ENCODE peak calls at places on chromosomes 1 and 21, in eight cellular contexts. B, Z, N, H, E, F, L and U are unnamed samples. For H3K36me3, the result is how much of the 10 kb centered on the place peaks cover.

GRCh38 chr1:93770640-93771039 is 89.0 kb upstream of the BCAR3 start:
- DNase-seq in B (no peak), Z (no peak), N (peak), H (no peak), E (no peak), F (no peak), L (no peak), U (no peak)

GRCh38 chr1:161044908-161045748 is 649 bp downstream of the USF1 start:
- DNase-seq in B (peak), Z (peak), N (peak), H (no peak), E (peak), F (peak), L (peak), U (peak)

GRCh38 chr1:61246001-61246400 is 163.6 kb downstream of the NFIA start:
- DNase-seq in B (no peak), Z (no peak), N (no peak), H (no peak), E (no peak), F (no peak), L (no peak), U (no peak)

GRCh38 chr1:201283836-201284553 is 689 bp downstream of the PKP1 start:
- DNase-seq in B (no peak), Z (no peak), N (no peak), H (no peak), E (no peak), F (no peak), L (no peak), U (no peak)

GRCh38 chr1:74775735-74776134 is 42.8 kb downstream of the TYW3 start:
- DNase-seq in B (no peak), Z (no peak), N (no peak), H (no peak), E (no peak), F (no peak), L (no peak), U (no peak)

GRCh38 chr1:10815863-10816195 is 19.4 kb upstream of the CASZ1 start:
- DNase-seq in B (no peak), Z (no peak), N (no peak), H (no peak), E (no peak), F (peak), L (peak), U (no peak)

GRCh38 chr1:4464478-4464877 is 189.9 kb upstream of the AJAP1 start:
- DNase-seq in B (no peak), Z (no peak), N (no peak), H (no peak), E (no peak), F (no peak), L (no peak), U (no peak)

GRCh38 chr1:7334475-7335035 is 436.5 kb upstream of the VAMP3 start:
- DNase-seq in B (no peak), Z (no peak), N (no peak), H (no peak), E (no peak), F (no peak), L (no peak), U (peak)

GRCh38 chr1:30787266-30787665 is 29.7 kb upstream of the LAPTM5 start:
- DNase-seq in B (no peak), Z (no peak), N (no peak), H (no peak), E (no peak), F (no peak), L (no peak), U (no peak)

GRCh38 chr1:147719029-147719703 is 41.2 kb downstream of the GJA5 start:
- DNase-seq in B (no peak), Z (no peak), N (no peak), H (no peak), E (no peak), F (no peak), L (peak), U (no peak)

GRCh38 chr1:100921110-100921706 is 25.3 kb downstream of the SLC30A7 start:
- DNase-seq in B (peak), Z (peak), N (peak), H (peak), E (no peak), F (no peak), L (no peak), U (peak)

GRCh38 chr1:221704291-221704690 is 37.6 kb downstream of the DUSP10 start:
- DNase-seq in B (no peak), Z (no peak), N (no peak), H (no peak), E (no peak), F (no peak), L (no peak), U (peak)

GRCh38 chr1:150259758-150260669 is 2.4 kb downstream of the CA14 start:
- DNase-seq in B (peak), Z (no peak), N (peak), H (no peak), E (peak), F (peak), L (peak), U (peak)

GRCh38 chr1:11248169-11248568 is 14.2 kb downstream of the MTOR start:
- DNase-seq in B (no peak), Z (no peak), N (peak), H (no peak), E (peak), F (no peak), L (no peak), U (no peak)

GRCh38 chr1:203813581-203814341 is 18.3 kb downstream of the ZBED6 start:
- DNase-seq in B (no peak), Z (no peak), N (no peak), H (no peak), E (no peak), F (no peak), L (no peak), U (no peak)

GRCh38 chr1:62841587-62842169 is 57.7 kb downstream of the ATG4C start:
- DNase-seq in B (peak), Z (peak), N (peak), H (peak), E (peak), F (no peak), L (no peak), U (peak)

GRCh38 chr1:201707027-201707426 is 121.9 kb upstream of the IPO9 start:
- DNase-seq in B (no peak), Z (no peak), N (no peak), H (no peak), E (no peak), F (no peak), L (no peak), U (no peak)

GRCh38 chr1:41658444-41659158 is 174.1 kb upstream of the EDN2 start:
- DNase-seq in B (no peak), Z (no peak), N (peak), H (no peak), E (peak), F (peak), L (no peak), U (no peak)

GRCh38 chr1:246417152-246417812 is 89.8 kb downstream of the SMYD3 start:
- DNase-seq in B (peak), Z (no peak), N (no peak), H (no peak), E (no peak), F (no peak), L (no peak), U (peak)

GRCh38 chr21:35470522-35470921 is 421.4 kb upstream of the RUNX1 start:
- DNase-seq in B (no peak), Z (no peak), N (no peak), H (no peak), E (no peak), F (no peak), L (no peak), U (no peak)

GRCh38 chr1:94609619-94610018 is 68.1 kb upstream of the F3 start:
- DNase-seq in B (no peak), Z (no peak), N (no peak), H (no peak), E (no peak), F (no peak), L (no peak), U (peak)

GRCh38 chr21:44441581-44442265 is 13.6 kb upstream of the LRRC3 start:
- DNase-seq in B (no peak), Z (no peak), N (no peak), H (no peak), E (no peak), F (peak), L (no peak), U (no peak)

GRCh38 chr1:115654663-115655306 is 13.0 kb downstream of the VANGL1 start:
- DNase-seq in B (peak), Z (no peak), N (no peak), H (no peak), E (no peak), F (no peak), L (no peak), U (no peak)

GRCh38 chr1:110726755-110727154 is 52.0 kb upstream of the KCNA3 start:
- DNase-seq in B (no peak), Z (peak), N (no peak), H (no peak), E (no peak), F (no peak), L (no peak), U (no peak)

GRCh38 chr1:99538618-99538956 is 107.3 kb upstream of the PALMD start:
- DNase-seq in B (no peak), Z (no peak), N (no peak), H (no peak), E (no peak), F (no peak), L (no peak), U (no peak)

GRCh38 chr1:20423169-20423795 is 62.7 kb downstream of the CAMK2N1 start:
- DNase-seq in B (no peak), Z (no peak), N (no peak), H (no peak), E (no peak), F (no peak), L (no peak), U (no peak)

GRCh38 chr1:170687625-170688024 is 23.7 kb downstream of the PRRX1 start:
- DNase-seq in B (no peak), Z (no peak), N (no peak), H (no peak), E (no peak), F (no peak), L (no peak), U (no peak)

GRCh38 chr1:51019811-51020210 is 49.8 kb downstream of the CDKN2C start:
- DNase-seq in B (no peak), Z (no peak), N (no peak), H (no peak), E (no peak), F (no peak), L (no peak), U (no peak)

GRCh38 chr1:42333662-42334239 is 1.3 kb downstream of the FOXJ3 start:
- DNase-seq in B (peak), Z (no peak), N (no peak), H (no peak), E (no peak), F (no peak), L (no peak), U (peak)

GRCh38 chr1:181010789-181011188 is 11.9 kb downstream of the STX6 start:
- DNase-seq in B (no peak), Z (no peak), N (no peak), H (no peak), E (no peak), F (no peak), L (no peak), U (no peak)

GRCh38 chr1:156961709-156962108 is 41.3 kb downstream of the LRRC71 start:
- DNase-seq in B (no peak), Z (no peak), N (peak), H (peak), E (peak), F (no peak), L (no peak), U (no peak)

GRCh38 chr1:84375965-84376910 is 22.0 kb upstream of the DNASE2B start:
- DNase-seq in B (no peak), Z (no peak), N (no peak), H (no peak), E (no peak), F (no peak), L (no peak), U (no peak)

GRCh38 chr1:41648844-41649243 is 164.4 kb upstream of the EDN2 start:
- DNase-seq in B (no peak), Z (no peak), N (no peak), H (no peak), E (no peak), F (no peak), L (no peak), U (no peak)

GRCh38 chr1:25564777-25565176 is 21.4 kb downstream of the LDLRAP1 start:
- DNase-seq in B (no peak), Z (no peak), N (no peak), H (no peak), E (no peak), F (no peak), L (no peak), U (no peak)

GRCh38 chr1:25565188-25565591 is 21.8 kb downstream of the LDLRAP1 start:
- DNase-seq in B (no peak), Z (no peak), N (no peak), H (no peak), E (no peak), F (no peak), L (no peak), U (no peak)

GRCh38 chr1:25566186-25566729 is 22.9 kb downstream of the LDLRAP1 start:
- DNase-seq in B (no peak), Z (no peak), N (no peak), H (no peak), E (no peak), F (no peak), L (no peak), U (peak)

GRCh38 chr1:25566730-25567341 is 23.4 kb downstream of the LDLRAP1 start:
- DNase-seq in B (no peak), Z (no peak), N (peak), H (no peak), E (peak), F (no peak), L (peak), U (peak)

DNA sequence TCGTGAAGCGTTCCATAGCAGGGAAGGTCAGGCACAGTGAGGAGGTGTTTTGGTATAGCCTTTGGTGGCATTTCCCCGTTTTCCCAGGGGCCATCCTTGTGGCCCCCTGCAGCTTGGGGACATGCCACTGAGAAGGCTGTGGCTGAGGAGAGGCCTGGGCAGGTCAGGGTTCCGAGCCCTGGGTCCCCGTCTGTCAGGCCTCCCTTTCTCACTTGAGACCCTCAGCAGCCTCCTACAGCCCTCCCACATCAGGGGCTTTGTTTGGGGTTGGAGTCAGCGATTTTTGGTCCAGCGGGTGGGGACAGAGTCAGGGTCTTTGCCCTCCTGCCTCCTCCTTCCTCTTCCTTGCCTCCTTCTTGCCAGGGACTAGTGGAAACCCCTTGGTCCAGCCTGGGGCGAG is 22.2 kb downstream of the LDLRAP1 start:
- DNase-seq in B (no peak), Z (no peak), N (no peak), H (no peak), E (no peak), F (no peak), L (no peak), U (no peak)
- H3K4me3 ChIP-seq in B (no peak), Z (no peak), N (no peak), H (no peak), E (no peak), F (no peak), L (no peak), U (no peak)

GRCh38 chr1:152398812-152399698 is 15.0 kb downstream of the CRNN start:
- DNase-seq in B (no peak), Z (no peak), N (no peak), H (peak), E (peak), F (no peak), L (no peak), U (peak)
- TF ChIP-seq CTCF in B (no peak), Z (peak), N (peak), H (peak), E (peak), F (peak), L (no peak), U (peak)

GRCh38 chr21:42861311-42862122 is 17.8 kb downstream of the WDR4 start:
- DNase-seq in B (peak), Z (no peak), N (no peak), H (no peak), E (no peak), F (no peak), L (no peak), U (no peak)
- H3K36me3 ChIP-seq in B (under half), Z (half or more), N (under half), H (half or more), E (half or more), F (half or more), L (under half), U (under half)

DNA sequence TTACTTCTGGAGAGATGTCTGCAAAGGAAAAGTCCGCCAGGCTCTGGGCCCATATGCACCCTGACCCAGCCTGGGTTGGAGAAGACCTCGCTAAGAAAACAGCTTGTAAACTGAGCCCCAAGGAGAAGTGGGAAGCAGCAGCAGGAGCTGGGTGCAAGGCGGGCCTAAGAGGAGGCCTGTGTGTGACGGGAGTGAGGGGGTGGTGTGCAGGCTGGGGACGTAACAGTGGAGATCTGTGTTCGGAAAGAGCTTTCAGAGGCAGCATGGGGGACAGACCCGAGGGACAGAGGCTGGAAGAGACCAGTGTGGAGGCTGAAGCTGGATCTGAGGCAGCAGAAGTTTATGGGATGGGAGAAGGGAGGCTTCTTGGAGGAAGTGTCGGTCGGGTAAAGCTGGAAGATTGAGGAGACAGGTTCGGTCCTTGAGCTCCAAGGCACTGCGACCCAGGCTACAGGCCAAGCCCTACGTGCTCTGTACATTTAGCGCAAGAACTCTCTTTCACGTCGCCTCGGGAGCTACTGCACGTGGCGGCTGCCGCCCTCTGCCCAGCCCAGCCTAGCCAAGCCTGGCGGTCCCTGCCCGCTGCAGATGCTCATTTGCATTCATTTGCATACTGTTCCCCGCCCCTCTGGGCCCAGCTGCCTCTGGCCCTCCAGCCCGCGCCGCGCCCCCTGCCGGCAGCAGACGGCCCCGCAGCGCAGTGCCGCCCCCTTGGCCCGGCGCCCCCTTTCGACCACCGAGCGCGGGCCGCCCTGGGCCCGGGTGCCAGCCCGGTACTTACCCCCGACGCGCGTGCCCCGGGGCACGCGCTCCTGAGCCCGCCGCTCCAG is 6.3 kb downstream of the HPCA start:
- DNase-seq in B (no peak), Z (peak), N (peak), H (no peak), E (peak), F (peak), L (peak), U (no peak)
- H3K4me3 ChIP-seq in B (peak), Z (no peak), N (peak), H (peak), E (peak), F (peak), L (no peak), U (peak)

GRCh38 chr21:37000381-37000780 is 6.1 kb upstream of the RIPPLY3 start:
- DNase-seq in B (no peak), Z (no peak), N (no peak), H (peak), E (no peak), F (no peak), L (no peak), U (no peak)
- TF ChIP-seq CTCF in B (no peak), Z (no peak), N (no peak), H (peak), E (peak), F (no peak), L (no peak), U (no peak)